ENCODE peak calls at places on chromosomes 7 and 10, in ten cellular contexts. F is GM20000; U is H7; W is stimulated activated CD4-positive, alpha-beta T cell treated with anti-CD3 and anti-CD28 coated beads, Interleukin-2, amount 100 ng/mL, for 24 hours; N is activated effector memory CD4-positive, alpha-beta T cell treated with Interleukin-2 at 50 U/mL for 16 hours; R is GM23338; P is RWPE1; O is stromal cell of bone marrow; M is stomach; D is stimulated activated CD8-positive, alpha-beta memory T cell treated with anti-CD3 and anti-CD28 coated beads, Interleukin-4, amount 100 ng/mL, for 48 hours. I is an unnamed sample.
A peak's percentile ranks its signal among the peaks of the same experiment; 100 is the strongest.

GRCh38 chr7:50838675-50839377 is 56.1 kb upstream of the GRB10 start:
- DNase-seq in O (peak; percentile 90), F (no peak), U (no peak), D (no peak), R (no peak), W (no peak), N (no peak), M (no peak), P (peak; percentile 59), I (no peak)

GRCh38 chr10:31745612-31746376 is 182.8 kb downstream of the ARHGAP12 start:
- DNase-seq in D (peak; percentile 47), R (no peak), P (peak; percentile 85), W (peak; percentile 51), M (no peak), N (no peak), U (no peak), F (no peak), O (peak; percentile 93), I (peak; percentile 48)

GRCh38 chr10:67015225-67015624 is 89.4 kb downstream of the LRRTM3 start:
- DNase-seq in D (no peak), F (no peak), R (no peak), W (no peak), N (no peak), P (no peak), O (no peak), M (no peak), U (no peak), I (no peak)

GRCh38 chr7:105796365-105796764 is 80.0 kb downstream of the ATXN7L1 start:
- DNase-seq in N (no peak), R (no peak), W (no peak), P (no peak), U (no peak), O (no peak), M (no peak), F (no peak), D (no peak), I (no peak)

GRCh38 chr10:31242902-31243301 is 76.1 kb upstream of the ZEB1 start:
- DNase-seq in R (no peak), U (no peak), N (no peak), W (peak; percentile 68), F (peak; percentile 13), D (peak; percentile 73), O (peak; percentile 66), P (peak; percentile 13), M (no peak), I (peak; percentile 86)

GRCh38 chr7:38950309-38950708 is 27.4 kb upstream of the POU6F2 start:
- DNase-seq in U (no peak), P (no peak), N (no peak), R (no peak), O (no peak), D (no peak), W (no peak), M (no peak), F (no peak), I (no peak)

GRCh38 chr7:131103997-131104396 is 223.7 kb upstream of the MKLN1 start:
- DNase-seq in U (no peak), F (no peak), N (no peak), M (no peak), D (no peak), R (no peak), O (peak; percentile 57), P (no peak), W (no peak), I (no peak)

GRCh38 chr7:98365863-98366561 is 34.9 kb downstream of the BAIAP2L1 start:
- DNase-seq in M (peak; percentile 74), F (no peak), R (no peak), O (no peak), P (no peak), D (no peak), N (no peak), U (no peak), W (no peak), I (no peak)

GRCh38 chr7:98085674-98086073 is 21.0 kb upstream of the LMTK2 start:
- DNase-seq in U (no peak), R (no peak), N (no peak), M (peak; percentile 10), F (no peak), W (no peak), D (no peak), P (no peak), O (no peak), I (no peak)

GRCh38 chr7:47827886-47828285 is 120.4 kb downstream of the PKD1L1 start:
- DNase-seq in R (no peak), D (no peak), N (no peak), U (peak; percentile 15), M (no peak), O (no peak), P (no peak), W (no peak), F (no peak), I (no peak)

GRCh38 chr7:117405519-117405918 is 21.8 kb downstream of the ASZ1 start:
- DNase-seq in N (no peak), M (no peak), U (no peak), D (no peak), F (no peak), P (no peak), O (no peak), R (peak; percentile 41), W (no peak), I (no peak)

GRCh38 chr7:43649755-43650274 is 66.9 kb downstream of the STK17A start:
- DNase-seq in U (no peak), M (no peak), W (peak; percentile 54), O (no peak), N (peak; percentile 64), F (peak; percentile 65), R (no peak), P (peak; percentile 47), D (peak; percentile 65), I (no peak)

GRCh38 chr10:119211625-119212441 is 4.5 kb downstream of the GRK5 start:
- DNase-seq in P (no peak), W (no peak), D (no peak), O (no peak), N (no peak), F (peak; percentile 46), R (no peak), U (no peak), M (no peak), I (no peak)

GRCh38 chr10:123523833-123524232 is 142.3 kb upstream of the GPR26 start:
- DNase-seq in P (no peak), O (no peak), M (no peak), R (no peak), N (no peak), D (no peak), W (no peak), U (no peak), F (no peak), I (no peak)

GRCh38 chr10:101568054-101568745 is 19.9 kb downstream of the POLL start:
- DNase-seq in R (no peak), N (no peak), D (no peak), W (no peak), P (no peak), U (peak; percentile 30), M (no peak), F (no peak), O (no peak), I (no peak)

GRCh38 chr10:45373783-45374450 is at the start of gene ALOX5:
- DNase-seq in P (peak; percentile 17), U (peak; percentile 94), R (peak; percentile 81), O (no peak), N (peak; percentile 41), D (no peak), W (no peak), F (peak; percentile 86), M (peak; percentile 80), I (no peak)

GRCh38 chr10:99235469-99235871 is at the start of gene HPSE2:
- DNase-seq in U (peak; percentile 47), N (no peak), R (peak; percentile 25), O (no peak), M (no peak), W (no peak), P (no peak), D (no peak), F (no peak), I (no peak)

GRCh38 chr10:131450220-131450765 is 138.8 kb upstream of the TCERG1L start:
- DNase-seq in W (no peak), M (no peak), O (no peak), P (no peak), D (no peak), U (no peak), N (no peak), F (no peak), R (no peak), I (no peak)

GRCh38 chr7:27950123-27950522 is 210.2 kb downstream of the TAX1BP1 start:
- DNase-seq in U (no peak), M (no peak), P (no peak), W (no peak), O (no peak), F (no peak), D (no peak), R (no peak), N (no peak), I (no peak)

GRCh38 chr7:123665157-123665556 is 9.5 kb downstream of the LMOD2 start:
- DNase-seq in F (no peak), M (no peak), U (no peak), O (no peak), R (no peak), D (no peak), P (no peak), W (no peak), N (no peak), I (no peak)

GRCh38 chr7:41942468-41943097 is 239.7 kb upstream of the INHBA start:
- DNase-seq in U (peak; percentile 60), F (no peak), W (no peak), D (no peak), M (no peak), R (peak; percentile 45), P (no peak), O (no peak), N (no peak), I (no peak)

GRCh38 chr7:114879554-114879953 is 42.3 kb upstream of the MDFIC start:
- DNase-seq in D (no peak), W (no peak), U (no peak), N (no peak), O (peak; percentile 20), P (no peak), M (no peak), F (no peak), R (no peak), I (no peak)